ENCODE peak calls at places on chromosomes 5 and 9, in four cellular contexts. H is GM13976, D is MM.1S, O is gastrocnemius medialis. Z is an unnamed sample.

GRCh38 chr9:37625262-37626147 is 25.2 kb upstream of the FRMPD1 start:
- DNase-seq in H (no peak), D (no peak), O (no peak), Z (no peak)

GRCh38 chr5:132821791-132822190 is 8.7 kb downstream of the SHROOM1 start:
- DNase-seq in H (no peak), D (no peak), O (no peak), Z (no peak)

GRCh38 chr5:148972958-148973357 is 89.9 kb downstream of the SH3TC2 start:
- DNase-seq in H (no peak), D (no peak), O (peak), Z (no peak)

GRCh38 chr9:14099737-14100136 is 214.2 kb downstream of the NFIB start:
- DNase-seq in H (no peak), D (no peak), O (no peak), Z (no peak)

GRCh38 chr9:123933401-123933800 is 3.5 kb upstream of the DENND1A start:
- DNase-seq in H (no peak), D (no peak), O (no peak), Z (no peak)

GRCh38 chr5:170732685-170733084 is 50.8 kb upstream of the GABRP start:
- DNase-seq in H (no peak), D (no peak), O (no peak), Z (no peak)

GRCh38 chr5:159345336-159345735 is 15.0 kb upstream of the IL12B start:
- DNase-seq in H (no peak), D (peak), O (peak), Z (no peak)

GRCh38 chr5:143796110-143796509 is 15.9 kb upstream of the HMHB1 start:
- DNase-seq in H (no peak), D (no peak), O (no peak), Z (no peak)

GRCh38 chr5:149338364-149338763 is 6.9 kb upstream of the GRPEL2 start:
- DNase-seq in H (no peak), D (no peak), O (no peak), Z (no peak)

GRCh38 chr5:114238771-114239313 is 123.0 kb upstream of the KCNN2 start:
- DNase-seq in H (no peak), D (no peak), O (no peak), Z (no peak)

GRCh38 chr5:32223972-32224608 is 50.0 kb upstream of the GOLPH3 start:
- DNase-seq in H (no peak), D (no peak), O (peak), Z (no peak)

GRCh38 chr9:124863371-124863831 is 1.5 kb downstream of the ARPC5L start:
- DNase-seq in H (no peak), D (no peak), O (no peak), Z (no peak)

GRCh38 chr5:171848487-171848886 is 62.9 kb downstream of the SMIM23 start:
- DNase-seq in H (no peak), D (no peak), O (no peak), Z (no peak)

GRCh38 chr5:73647721-73648120 is 21.7 kb downstream of the ARHGEF28 start:
- DNase-seq in H (no peak), D (no peak), O (no peak), Z (no peak)

GRCh38 chr9:133991211-133991921 is 758 bp downstream of the VAV2 start:
- DNase-seq in H (no peak), D (no peak), O (no peak), Z (peak)

GRCh38 chr5:93573627-93573974 is 7.4 kb downstream of the NR2F1-AS1 start:
- DNase-seq in H (no peak), D (no peak), O (no peak), Z (no peak)

GRCh38 chr5:76082790-76083554 is at the start of gene SV2C:
- DNase-seq in H (peak), D (peak), O (no peak), Z (peak)

GRCh38 chr9:72996106-72996505 is 43.3 kb upstream of the ALDH1A1 start:
- DNase-seq in H (no peak), D (no peak), O (no peak), Z (no peak)

GRCh38 chr9:36450110-36450732 is 50.2 kb upstream of the RNF38 start:
- DNase-seq in H (peak), D (peak), O (no peak), Z (peak)

GRCh38 chr5:95647331-95647659 is 718 bp downstream of the RFESD start:
- DNase-seq in H (no peak), D (no peak), O (no peak), Z (no peak)

GRCh38 chr5:80002677-80003076 is 11.6 kb upstream of the MTX3 start:
- DNase-seq in H (no peak), D (no peak), O (no peak), Z (no peak)

GRCh38 chr9:70600479-70600878 is 186.0 kb upstream of the KLF9 start:
- DNase-seq in H (no peak), D (no peak), O (peak), Z (no peak)

GRCh38 chr5:64806537-64806936 is 37.8 kb downstream of the CWC27 start:
- DNase-seq in H (no peak), D (no peak), O (no peak), Z (no peak)

GRCh38 chr5:154829589-154830218 is 20.7 kb downstream of the FAXDC2 start:
- DNase-seq in H (no peak), D (no peak), O (no peak), Z (no peak)

GRCh38 chr5:634191-634590 is 22.1 kb downstream of the CEP72 start:
- DNase-seq in H (no peak), D (no peak), O (no peak), Z (no peak)

GRCh38 chr9:21326526-21327139 is 8.6 kb downstream of the KLHL9 start:
- DNase-seq in H (peak), D (peak), O (no peak), Z (peak)

GRCh38 chr5:13987843-13988464 is 43.5 kb upstream of the DNAH5 start:
- DNase-seq in H (peak), D (peak), O (peak), Z (peak)

GRCh38 chr9:32966036-32966435 is 35.4 kb downstream of the APTX start:
- DNase-seq in H (no peak), D (no peak), O (no peak), Z (no peak)

GRCh38 chr9:1454211-1454979 is 404.2 kb downstream of the DMRT2 start:
- DNase-seq in H (no peak), D (no peak), O (peak), Z (no peak)

GRCh38 chr9:3880851-3881250 is 355.1 kb upstream of the RFX3 start:
- DNase-seq in H (no peak), D (no peak), O (no peak), Z (no peak)

GRCh38 chr9:104367507-104367906 is 136.6 kb upstream of the OR13F1 start:
- DNase-seq in H (no peak), D (no peak), O (no peak), Z (no peak)

GRCh38 chr9:109182940-109183798 is 16.1 kb upstream of the FRRS1L start:
- DNase-seq in H (peak), D (peak), O (no peak), Z (peak)

GRCh38 chr9:122197334-122197872 is 31.4 kb downstream of the LHX6 start:
- DNase-seq in H (no peak), D (no peak), O (no peak), Z (no peak)

GRCh38 chr5:116543501-116543900 is 31.1 kb downstream of the SEMA6A start:
- DNase-seq in H (no peak), D (no peak), O (no peak), Z (no peak)

GRCh38 chr5:135468086-135468485 is 15.9 kb upstream of the TIFAB start:
- DNase-seq in H (no peak), D (no peak), O (no peak), Z (no peak)

GRCh38 chr9:106892632-106893031 is 29.7 kb downstream of the ZNF462 start:
- DNase-seq in H (no peak), D (no peak), O (peak), Z (no peak)

GRCh38 chr5:172361566-172362238 is 78.1 kb upstream of the UBTD2 start:
- DNase-seq in H (no peak), D (no peak), O (peak), Z (no peak)

GRCh38 chr5:179314606-179315355 is 30.5 kb downstream of the ADAMTS2 start:
- DNase-seq in H (no peak), D (no peak), O (peak), Z (no peak)

GRCh38 chr9:20760246-20760901 is 76.3 kb downstream of the FOCAD start:
- DNase-seq in H (no peak), D (no peak), O (no peak), Z (no peak)

GRCh38 chr5:168346417-168346816 is 55.0 kb downstream of the WWC1 start:
- DNase-seq in H (no peak), D (no peak), O (no peak), Z (no peak)

GRCh38 chr9:129720865-129721545 is 31.8 kb downstream of the PTGES start:
- DNase-seq in H (no peak), D (no peak), O (no peak), Z (no peak)

GRCh38 chr9:129717991-129718390 is 34.9 kb downstream of the PTGES start:
- DNase-seq in H (no peak), D (no peak), O (no peak), Z (no peak)

GRCh38 chr9:129719135-129719534 is 33.7 kb downstream of the PTGES start:
- DNase-seq in H (no peak), D (no peak), O (no peak), Z (no peak)

GRCh38 chr9:129718647-129719046 is 34.2 kb downstream of the PTGES start:
- DNase-seq in H (no peak), D (no peak), O (no peak), Z (no peak)

GRCh38 chr9:129720181-129720864 is 32.5 kb downstream of the PTGES start:
- DNase-seq in H (no peak), D (no peak), O (no peak), Z (no peak)
- TF ChIP-seq CTCF in H (no peak), D (peak), O (no peak), Z (no peak)

GRCh38 chr9:92001244-92001643 is 51.2 kb upstream of the ROR2 start:
- DNase-seq in H (no peak), D (no peak), O (peak), Z (no peak)

GRCh38 chr9:92003308-92004044 is 53.4 kb upstream of the ROR2 start:
- DNase-seq in H (no peak), D (no peak), O (no peak), Z (no peak)

GRCh38 chr9:92004045-92004392 is 54.0 kb upstream of the ROR2 start:
- DNase-seq in H (no peak), D (no peak), O (no peak), Z (no peak)
- TF ChIP-seq CTCF in H (no peak), D (no peak), O (no peak), Z (no peak)

GRCh38 chr9:90641868-90642558 is 611 bp downstream of the DIRAS2 start:
- DNase-seq in H (no peak), D (no peak), O (no peak), Z (no peak)

GRCh38 chr9:90641090-90641489 is 1.5 kb downstream of the DIRAS2 start:
- DNase-seq in H (no peak), D (no peak), O (no peak), Z (no peak)

GRCh38 chr9:90645721-90646120 is 3.1 kb upstream of the DIRAS2 start:
- DNase-seq in H (no peak), D (peak), O (no peak), Z (no peak)

GRCh38 chr9:90647843-90648242 is 5.2 kb upstream of the DIRAS2 start:
- DNase-seq in H (no peak), D (no peak), O (no peak), Z (no peak)

DNA sequence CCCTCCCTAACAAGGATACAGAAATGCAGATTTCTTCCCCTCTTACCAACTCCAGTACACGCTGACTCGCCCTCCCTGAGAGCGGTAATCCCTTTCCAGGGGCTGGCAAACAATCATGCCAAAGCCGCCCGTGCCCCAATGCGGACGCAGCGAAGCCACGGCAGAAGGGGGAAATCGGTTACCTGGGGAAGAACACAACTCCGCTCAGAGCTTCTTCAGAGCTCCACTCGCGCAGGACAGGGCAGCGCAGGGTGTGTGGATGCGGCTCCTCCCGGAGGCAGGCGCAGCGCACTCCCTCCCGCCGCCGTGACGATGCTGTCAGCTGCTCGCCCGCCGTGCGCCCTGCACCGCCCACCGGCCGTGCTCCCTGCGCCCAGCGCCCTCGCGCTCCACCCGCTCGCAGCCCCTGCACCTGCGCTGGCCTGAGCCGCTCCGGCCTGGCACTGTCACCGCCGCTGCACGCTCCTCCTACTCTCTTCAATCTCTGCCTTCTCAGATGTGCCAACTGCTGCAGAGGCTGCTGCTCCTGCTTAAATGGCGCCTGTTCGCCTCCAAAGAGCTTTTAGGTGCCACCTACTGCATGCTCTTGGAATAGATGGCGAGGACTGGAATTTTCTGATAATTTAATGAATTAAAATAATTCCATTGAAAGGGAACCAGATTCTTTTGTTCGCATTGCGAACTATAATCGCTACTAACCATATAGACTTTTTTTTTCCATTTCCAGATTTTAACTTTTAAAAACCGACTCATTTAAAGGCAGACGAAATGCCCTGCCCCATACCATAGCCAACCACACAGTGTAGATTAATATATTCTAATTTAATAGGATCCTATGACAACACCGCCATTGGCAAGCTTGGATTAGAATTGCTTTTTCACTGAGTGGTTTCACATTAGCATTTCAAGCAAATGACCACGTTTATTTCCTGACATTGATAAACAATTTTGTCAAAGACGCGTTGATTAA is at the start of gene DIRAS2:
- DNase-seq in H (peak), D (peak), O (no peak), Z (peak)
- TF ChIP-seq CTCF in H (no peak), D (peak), O (no peak), Z (no peak)

DNA sequence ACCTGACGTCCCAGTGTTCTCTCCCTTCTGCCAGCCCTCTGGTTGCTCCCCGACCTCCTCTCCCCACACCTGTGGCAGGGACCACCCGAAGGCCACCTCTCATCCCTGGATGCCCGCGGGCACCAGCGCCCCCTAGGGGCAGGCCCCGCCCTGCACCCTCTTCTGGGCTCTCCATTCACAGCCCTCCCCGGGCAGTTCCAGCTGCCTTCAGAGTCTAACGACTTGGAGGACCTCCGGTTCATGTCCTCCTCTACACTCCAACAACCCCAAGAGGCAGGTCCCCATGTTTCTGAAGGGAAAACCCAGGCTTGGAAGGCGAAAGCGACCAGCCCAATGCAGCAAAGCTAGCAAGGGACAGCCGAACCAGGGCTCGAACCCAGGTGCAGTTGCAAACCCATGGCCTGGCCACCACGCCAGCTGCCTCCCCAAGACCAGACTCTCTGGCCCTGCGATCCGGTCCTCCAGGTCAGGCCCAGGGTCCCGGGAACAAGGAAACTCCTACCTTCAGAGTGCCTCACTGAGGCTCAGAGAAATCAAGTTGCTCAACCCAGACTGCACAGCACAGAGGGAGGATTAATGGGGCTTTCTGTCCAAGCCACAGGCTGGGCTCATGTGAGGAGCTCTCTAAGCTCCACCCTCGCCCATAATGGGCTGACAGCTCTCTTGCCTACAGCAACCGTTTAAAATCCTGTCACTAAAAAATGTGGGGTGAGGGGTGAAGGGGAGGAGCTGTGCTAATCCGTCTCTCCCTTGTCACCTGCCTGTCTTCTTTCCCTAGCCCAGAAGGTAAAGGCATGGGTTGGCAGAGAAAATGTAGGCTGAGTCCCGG is 89.0 kb downstream of the LMX1B start:
- DNase-seq in H (peak), D (no peak), O (no peak), Z (peak)
- TF ChIP-seq CTCF in H (peak), D (peak), O (peak), Z (peak)

DNA sequence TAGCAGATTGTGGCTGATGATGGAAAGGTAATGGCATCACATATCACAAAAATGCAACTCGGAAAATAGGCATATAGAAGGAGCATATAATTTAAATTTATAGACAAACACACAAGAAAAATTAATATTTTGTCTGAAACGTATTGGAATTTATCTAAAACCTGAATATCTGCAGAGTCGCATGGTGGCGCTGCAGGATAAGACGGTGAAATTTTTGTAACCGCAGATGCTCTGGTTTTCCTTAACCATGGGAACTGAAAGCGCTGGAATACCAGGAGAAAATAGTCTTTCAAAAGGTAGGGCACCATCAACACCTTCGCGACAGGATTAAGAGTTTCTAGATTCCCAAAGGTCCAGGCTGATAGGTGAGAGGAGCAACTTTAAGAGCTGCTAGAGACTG is 11.0 kb downstream of the PCDHB14 start:
- DNase-seq in H (no peak), D (no peak), O (no peak), Z (no peak)
- TF ChIP-seq CTCF in H (peak), D (peak), O (no peak), Z (no peak)

DNA sequence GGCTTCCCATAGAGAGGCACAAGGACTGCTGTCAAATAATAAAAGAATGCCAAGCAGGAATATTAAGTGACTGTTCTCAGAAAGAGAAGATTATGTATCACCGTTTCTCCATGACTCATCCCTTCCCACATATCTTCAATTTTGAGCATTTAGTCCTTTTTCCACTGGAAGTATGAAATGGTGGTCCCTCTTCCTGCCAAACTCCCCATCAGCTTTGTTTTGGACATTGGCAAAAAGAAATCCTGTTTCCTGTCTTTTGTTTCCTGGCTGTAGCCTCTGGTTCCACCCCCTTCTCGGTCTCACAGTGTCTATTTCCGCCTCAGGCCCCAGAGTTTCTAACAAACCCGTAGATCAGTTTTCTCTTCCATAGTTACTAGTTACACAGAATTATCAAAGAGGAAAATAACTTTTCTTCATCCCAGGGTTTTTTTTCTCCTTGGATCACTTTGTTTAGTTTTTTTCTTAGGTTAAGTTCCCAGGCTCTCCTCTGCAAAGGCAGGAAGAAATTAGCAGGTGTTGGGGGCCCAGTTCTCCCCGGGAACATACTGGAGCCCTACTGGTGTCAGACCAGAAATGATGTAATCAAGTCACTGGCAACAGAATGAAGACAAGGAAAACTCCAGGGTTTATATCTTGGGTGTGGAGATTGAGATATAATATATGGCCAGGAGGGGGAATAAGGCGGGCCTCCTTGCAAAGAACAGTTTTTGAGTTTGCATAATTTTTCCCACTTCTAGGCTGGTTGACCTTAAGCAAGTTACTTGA is 26.3 kb upstream of the ARHGAP26 start:
- DNase-seq in H (no peak), D (no peak), O (no peak), Z (no peak)
- TF ChIP-seq CTCF in H (no peak), D (no peak), O (no peak), Z (no peak)

DNA sequence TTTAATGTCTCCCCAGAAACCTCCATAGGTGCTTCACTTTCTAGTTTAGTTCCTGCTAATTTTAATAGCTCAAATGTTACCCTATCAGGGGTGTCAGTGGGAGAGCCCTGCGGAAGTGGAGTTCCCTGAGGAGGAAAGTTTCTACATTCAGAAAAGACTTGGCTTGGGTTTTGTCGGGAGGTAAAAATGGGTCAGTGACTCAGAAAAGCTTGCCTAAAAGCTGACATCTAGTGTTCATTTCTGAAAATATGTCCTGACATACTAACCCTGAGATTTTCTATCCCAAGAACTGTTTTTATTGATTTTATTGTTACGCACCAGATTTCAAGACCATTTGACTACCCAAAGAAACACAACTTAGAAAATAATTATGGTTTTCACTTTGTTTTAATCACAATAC is 40.9 kb upstream of the GLDC start:
- DNase-seq in H (no peak), D (no peak), O (peak), Z (peak)
- TF ChIP-seq CTCF in H (no peak), D (peak), O (no peak), Z (peak)